ENCODE peak calls at places on chromosome 15, in six cellular contexts. X is brain microvascular endothelial cell, H is mucosa of descending colon, P is hepatocyte, U is PC-3, F is lower lobe of right lung. B is an unnamed sample.

GRCh38 chr15:57607570-57608000 is 15.9 kb downstream of the MYZAP start:
- DNase-seq in X (peak), H (peak), P (peak), U (peak), F (peak), B (peak)

GRCh38 chr15:100016632-100017031 is 283.4 kb upstream of the LYSMD4 start:
- DNase-seq in X (no peak), H (no peak), P (no peak), U (no peak), F (no peak), B (no peak)

GRCh38 chr15:32729700-32730099 is 11.9 kb downstream of the GREM1 start:
- DNase-seq in X (no peak), H (no peak), P (no peak), U (no peak), F (no peak), B (no peak)

GRCh38 chr15:92418864-92419263 is 25.2 kb downstream of the ST8SIA2 start:
- DNase-seq in X (no peak), H (no peak), P (no peak), U (no peak), F (no peak), B (no peak)

GRCh38 chr15:99345242-99345641 is 94.0 kb downstream of the LRRC28 start:
- DNase-seq in X (no peak), H (no peak), P (no peak), U (no peak), F (no peak), B (no peak)

GRCh38 chr15:59360896-59361295 is 11.8 kb downstream of the MYO1E start:
- DNase-seq in X (peak), H (no peak), P (no peak), U (no peak), F (no peak), B (no peak)

GRCh38 chr15:40128746-40129660 is 20.3 kb upstream of the BMF start:
- DNase-seq in X (no peak), H (no peak), P (no peak), U (no peak), F (no peak), B (no peak)

GRCh38 chr15:58547628-58548307 is 116.0 kb downstream of the LIPC start:
- DNase-seq in X (no peak), H (no peak), P (no peak), U (peak), F (no peak), B (no peak)

GRCh38 chr15:101538996-101539395 is 49.5 kb upstream of the PCSK6 start:
- DNase-seq in X (no peak), H (no peak), P (no peak), U (no peak), F (no peak), B (no peak)

GRCh38 chr15:74994236-74994635 is 1.1 kb upstream of the SCAMP5 start:
- DNase-seq in X (no peak), H (no peak), P (no peak), U (no peak), F (no peak), B (no peak)

GRCh38 chr15:41886741-41887140 is 7.1 kb downstream of the SPTBN5 start:
- DNase-seq in X (no peak), H (no peak), P (no peak), U (no peak), F (no peak), B (no peak)

GRCh38 chr15:91975241-91975978 is 121.9 kb downstream of the SLCO3A1 start:
- DNase-seq in X (no peak), H (no peak), P (no peak), U (no peak), F (no peak), B (no peak)

GRCh38 chr15:82805994-82806406 is at the start of gene FSD2:
- DNase-seq in X (no peak), H (no peak), P (no peak), U (no peak), F (no peak), B (peak)

GRCh38 chr15:82870727-82871576 is 61.5 kb downstream of the WHAMM start:
- DNase-seq in X (no peak), H (no peak), P (peak), U (no peak), F (no peak), B (no peak)

GRCh38 chr15:64209680-64210334 is 47.0 kb upstream of the PPIB start:
- DNase-seq in X (peak), H (no peak), P (peak), U (peak), F (no peak), B (no peak)

GRCh38 chr15:99546436-99547100 is 19.2 kb upstream of the MEF2A start:
- DNase-seq in X (no peak), H (no peak), P (no peak), U (no peak), F (no peak), B (no peak)

GRCh38 chr15:98774756-98775497 is 126.6 kb downstream of the IGF1R start:
- DNase-seq in X (no peak), H (no peak), P (peak), U (no peak), F (no peak), B (no peak)

GRCh38 chr15:99169769-99170311 is 65.0 kb downstream of the SYNM start:
- DNase-seq in X (peak), H (no peak), P (peak), U (no peak), F (no peak), B (no peak)

GRCh38 chr15:57892181-57892580 is 173.3 kb downstream of the ALDH1A2 start:
- DNase-seq in X (peak), H (no peak), P (no peak), U (no peak), F (no peak), B (no peak)

GRCh38 chr15:68252925-68253534 is 23.5 kb upstream of the CLN6 start:
- DNase-seq in X (peak), H (no peak), P (peak), U (peak), F (no peak), B (no peak)

GRCh38 chr15:91465696-91466095 is 365.6 kb downstream of the SV2B start:
- DNase-seq in X (no peak), H (no peak), P (no peak), U (no peak), F (no peak), B (no peak)

GRCh38 chr15:57537072-57537471 is 54.6 kb upstream of the MYZAP start:
- DNase-seq in X (peak), H (no peak), P (peak), U (peak), F (no peak), B (no peak)

GRCh38 chr15:90316139-90316538 is 35.9 kb upstream of the ZNF774 start:
- DNase-seq in X (no peak), H (no peak), P (no peak), U (peak), F (no peak), B (no peak)

GRCh38 chr15:92079047-92079446 is 225.5 kb downstream of the SLCO3A1 start:
- DNase-seq in X (no peak), H (no peak), P (no peak), U (no peak), F (no peak), B (no peak)

GRCh38 chr15:101349497-101349951 is 54.5 kb upstream of the SNRPA1 start:
- DNase-seq in X (no peak), H (no peak), P (no peak), U (no peak), F (no peak), B (no peak)

GRCh38 chr15:69272139-69272538 is 26.6 kb upstream of the PAQR5 start:
- DNase-seq in X (no peak), H (no peak), P (no peak), U (no peak), F (no peak), B (no peak)

GRCh38 chr15:51982770-51983103 is 11.2 kb upstream of the LEO1 start:
- DNase-seq in X (no peak), H (no peak), P (no peak), U (peak), F (no peak), B (no peak)

DNA sequence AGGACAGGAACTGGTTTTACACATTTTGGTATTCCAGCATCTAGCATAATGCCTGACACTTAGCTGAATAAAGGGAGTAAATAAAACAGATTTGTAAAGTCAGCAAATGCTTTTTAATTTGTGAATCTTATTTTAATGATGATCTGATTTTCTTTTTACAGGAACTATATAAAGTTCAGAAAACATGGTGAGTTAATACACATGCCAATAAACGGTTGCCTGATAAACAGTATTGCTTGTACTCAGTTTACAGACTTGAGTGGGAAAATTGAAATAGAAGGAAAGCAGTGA is 1.4 kb downstream of the PSMA4 start:
- DNase-seq in X (no peak), H (no peak), P (no peak), U (no peak), F (no peak), B (no peak)
- H3K4me3 ChIP-seq in X (peak), H (no peak), P (peak), U (peak), F (peak), B (peak)

GRCh38 chr15:70584838-70585706 is 178.3 kb downstream of the UACA start:
- DNase-seq in X (no peak), H (no peak), P (peak), U (peak), F (no peak), B (no peak)
- H3K4me3 ChIP-seq in X (peak), H (no peak), P (peak), U (no peak), F (no peak), B (no peak)

GRCh38 chr15:63041402-63041977 is 1.1 kb upstream of the TPM1 start:
- DNase-seq in X (no peak), H (no peak), P (no peak), U (no peak), F (no peak), B (no peak)
- H3K4me3 ChIP-seq in X (peak), H (no peak), P (peak), U (no peak), F (peak), B (no peak)

GRCh38 chr15:85582076-85582718 is 201.8 kb downstream of the AKAP13 start:
- DNase-seq in X (no peak), H (no peak), P (no peak), U (no peak), F (no peak), B (no peak)

GRCh38 chr15:85582719-85583089 is 202.3 kb downstream of the AKAP13 start:
- DNase-seq in X (no peak), H (peak), P (peak), U (no peak), F (no peak), B (no peak)

GRCh38 chr15:85581495-85581894 is 201.1 kb downstream of the AKAP13 start:
- DNase-seq in X (no peak), H (peak), P (no peak), U (no peak), F (peak), B (peak)

GRCh38 chr15:85584791-85585360 is 204.5 kb downstream of the AKAP13 start:
- DNase-seq in X (no peak), H (no peak), P (no peak), U (no peak), F (no peak), B (no peak)

DNA sequence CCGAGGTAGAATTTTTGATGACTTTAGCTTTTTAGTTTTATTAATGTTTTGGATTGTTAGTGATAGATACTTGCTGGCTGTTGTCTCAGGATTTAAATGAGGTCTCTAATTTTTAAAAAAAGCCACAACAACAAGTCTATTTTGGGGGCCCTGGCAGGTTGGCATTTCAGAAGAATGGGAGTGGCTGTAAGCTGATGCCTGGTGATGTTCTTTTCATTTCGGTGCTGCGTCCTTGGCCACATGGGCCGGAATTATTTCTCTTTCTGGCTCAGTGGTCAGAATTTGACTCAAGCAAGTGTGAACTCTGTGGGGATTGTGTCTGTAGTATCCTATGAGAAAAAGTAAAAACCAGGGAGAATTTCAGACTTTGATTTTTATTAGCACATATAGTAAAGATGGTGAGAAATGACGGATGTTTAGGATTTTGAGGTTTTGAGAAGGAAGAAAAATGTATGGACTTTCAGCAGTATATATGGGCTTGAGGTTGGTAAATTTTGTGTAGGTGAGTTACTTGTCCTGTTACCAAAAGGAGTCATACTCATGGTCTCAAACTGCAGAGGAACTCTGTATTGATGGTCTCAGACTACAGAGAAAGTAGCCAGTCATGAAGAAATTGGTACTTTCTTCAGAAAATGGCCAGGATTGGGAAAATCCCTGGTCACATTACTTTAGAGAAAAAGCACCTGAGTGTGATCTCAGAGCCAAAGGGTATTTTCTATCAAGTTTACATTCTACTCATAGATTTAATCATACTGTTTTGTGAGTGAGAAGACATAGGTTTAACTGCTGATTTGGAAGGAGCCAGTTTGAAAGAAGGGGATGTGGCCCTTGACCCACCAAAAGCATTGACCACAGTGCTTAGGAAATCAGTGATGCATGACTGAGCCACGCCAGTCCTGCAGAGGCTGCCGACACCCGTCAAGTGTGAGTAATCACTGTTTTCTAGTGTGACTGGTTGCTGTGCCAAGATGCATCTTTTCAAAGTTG is 203.3 kb downstream of the AKAP13 start:
- DNase-seq in X (no peak), H (no peak), P (no peak), U (peak), F (peak), B (peak)
- H3K4me3 ChIP-seq in X (no peak), H (no peak), P (no peak), U (no peak), F (peak), B (peak)

GRCh38 chr15:70477750-70478250 is 285.6 kb downstream of the UACA start:
- DNase-seq in X (no peak), H (no peak), P (no peak), U (no peak), F (no peak), B (no peak)
- H3K4me3 ChIP-seq in X (no peak), H (no peak), P (no peak), U (no peak), F (no peak), B (no peak)

DNA sequence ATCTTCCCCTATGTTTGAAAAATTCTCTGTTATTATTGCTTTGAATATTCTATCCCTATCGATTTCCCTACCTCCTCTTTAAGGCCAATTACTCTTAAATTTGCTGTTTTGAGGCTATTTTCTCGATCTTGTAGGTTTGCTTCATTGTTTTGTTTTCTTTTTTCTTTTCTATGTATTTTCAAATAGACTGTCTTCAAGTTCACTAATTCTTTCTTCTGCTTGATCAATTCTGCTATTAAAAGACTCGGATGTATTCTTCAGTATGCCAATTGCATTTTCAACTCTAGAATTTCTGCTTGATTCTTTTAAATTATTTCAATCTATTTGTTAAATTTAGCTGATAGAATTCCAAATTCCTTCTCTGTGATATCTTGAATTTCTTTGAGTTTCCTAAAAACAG is 144.0 kb upstream of the NANOGP8 start:
- DNase-seq in X (no peak), H (no peak), P (no peak), U (no peak), F (no peak), B (no peak)
- H3K4me3 ChIP-seq in X (no peak), H (no peak), P (no peak), U (no peak), F (no peak), B (no peak)

GRCh38 chr15:88257311-88257901 is 867 bp upstream of the NTRK3 start:
- DNase-seq in X (no peak), H (no peak), P (peak), U (no peak), F (no peak), B (no peak)
- H3K4me3 ChIP-seq in X (no peak), H (no peak), P (peak), U (no peak), F (peak), B (peak)

GRCh38 chr15:37880009-37880834 is 54.2 kb upstream of the TMCO5A start:
- DNase-seq in X (peak), H (no peak), P (peak), U (peak), F (no peak), B (no peak)
- H3K4me3 ChIP-seq in X (no peak), H (no peak), P (no peak), U (no peak), F (no peak), B (no peak)

GRCh38 chr15:76176487-76177085 is 116.8 kb downstream of the TMEM266 start:
- DNase-seq in X (no peak), H (no peak), P (no peak), U (no peak), F (no peak), B (no peak)

GRCh38 chr15:76177491-76178040 is 117.8 kb downstream of the TMEM266 start:
- DNase-seq in X (peak), H (no peak), P (no peak), U (peak), F (no peak), B (no peak)

GRCh38 chr15:76179023-76179422 is 119.2 kb downstream of the TMEM266 start:
- DNase-seq in X (no peak), H (no peak), P (no peak), U (no peak), F (no peak), B (no peak)

GRCh38 chr15:76180321-76180720 is 120.5 kb downstream of the TMEM266 start:
- DNase-seq in X (no peak), H (no peak), P (no peak), U (no peak), F (no peak), B (no peak)

DNA sequence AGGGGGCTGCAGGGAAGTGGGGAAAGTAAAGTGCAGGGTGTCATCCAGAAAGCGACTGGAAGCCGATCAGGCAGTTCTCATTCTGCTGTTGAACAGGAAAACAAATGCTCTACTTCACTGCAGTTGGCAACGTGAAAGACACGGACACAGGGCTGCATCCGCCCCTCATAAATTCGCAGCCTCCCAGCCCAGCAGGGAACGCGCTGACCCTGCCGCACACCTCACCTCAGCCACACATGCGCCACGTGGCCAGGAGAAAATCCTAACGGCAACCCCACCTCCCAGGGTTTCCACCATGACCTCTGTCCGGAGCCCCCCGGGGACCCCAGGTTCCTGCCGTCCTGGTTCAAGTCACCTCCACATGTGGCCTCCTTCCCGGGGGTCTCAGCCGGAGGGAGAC is 118.5 kb downstream of the TMEM266 start:
- DNase-seq in X (no peak), H (no peak), P (no peak), U (no peak), F (no peak), B (no peak)
- H3K4me3 ChIP-seq in X (no peak), H (no peak), P (no peak), U (no peak), F (no peak), B (no peak)